ENCODE peak calls at places on chromosomes 12 and 14, in four cellular contexts. D is NCI-H1436 treated with DMSO at 0.1 percent for 48 hours; A is stimulated activated CD4-positive, alpha-beta T cell treated with anti-CD3 and anti-CD28 coated beads, Interleukin-1b, Interleukin-23, amount 100 ng/mL, for 4 hours; L is Daoy. X is an unnamed sample.

GRCh38 chr12:64169999-64170398 is 52.1 kb downstream of the KICS2 start:
- DNase-seq in D (peak), A (no peak), L (no peak), X (no peak)

GRCh38 chr12:10279937-10280336 is 27.7 kb upstream of the KLRD1 start:
- DNase-seq in D (no peak), A (no peak), L (no peak), X (no peak)

GRCh38 chr14:93430319-93430801 is 379 bp upstream of the UNC79 start:
- DNase-seq in D (no peak), A (no peak), L (peak), X (peak)

GRCh38 chr12:6631549-6631961 is 4.2 kb downstream of the LPAR5 start:
- DNase-seq in D (no peak), A (no peak), L (no peak), X (no peak)

GRCh38 chr12:88122666-88123065 is 19.2 kb downstream of the CEP290 start:
- DNase-seq in D (no peak), A (no peak), L (no peak), X (no peak)

GRCh38 chr14:63204407-63205280 is at the start of gene RHOJ:
- DNase-seq in D (no peak), A (no peak), L (peak), X (peak)

GRCh38 chr12:42468341-42468821 is 121.2 kb downstream of the PRICKLE1 start:
- DNase-seq in D (no peak), A (no peak), L (peak), X (peak)

GRCh38 chr14:67571991-67572323 is 28.1 kb downstream of the PIGH start:
- DNase-seq in D (no peak), A (no peak), L (no peak), X (no peak)

GRCh38 chr14:100212476-100213333 is 26.2 kb upstream of the YY1 start:
- DNase-seq in D (no peak), A (no peak), L (no peak), X (no peak)

GRCh38 chr12:974281-974862 is 16.7 kb upstream of the ERC1 start:
- DNase-seq in D (no peak), A (no peak), L (no peak), X (no peak)

GRCh38 chr12:106226884-106227640 is 20.8 kb downstream of the CKAP4 start:
- DNase-seq in D (peak), A (no peak), L (peak), X (peak)

GRCh38 chr12:85821216-85821615 is 15.0 kb downstream of the RASSF9 start:
- DNase-seq in D (no peak), A (no peak), L (no peak), X (no peak)

GRCh38 chr14:97276573-97276972 is 479.4 kb downstream of the VRK1 start:
- DNase-seq in D (no peak), A (no peak), L (peak), X (no peak)

GRCh38 chr14:32933943-32934890 is 4.5 kb upstream of the NPAS3 start:
- DNase-seq in D (no peak), A (no peak), L (peak), X (peak)

GRCh38 chr12:88185988-88186387 is 43.9 kb downstream of the TMTC3 start:
- DNase-seq in D (no peak), A (no peak), L (peak), X (peak)

X was measured in choroid plexus epithelial cell.